ENCODE peak calls at places on chromosomes 12 and 14, in seven cellular contexts. P is cardiac fibroblast, L is AG09309, T is lower lobe of right lung, B is mesothelial cell of epicardium, A is GM13977, Z is nephron progenitor cell. X is an unnamed sample.

GRCh38 chr12:68565391-68565903 is 45.3 kb upstream of the RAP1B start:
- DNase-seq in P (peak), L (peak), T (no peak), B (no peak), A (no peak), Z (no peak), X (no peak)

GRCh38 chr14:69500736-69501135 is 16.2 kb downstream of the PLEKHD1 start:
- DNase-seq in P (no peak), L (no peak), T (no peak), B (no peak), A (no peak), Z (no peak), X (no peak)

GRCh38 chr14:69828372-69828771 is 31.3 kb upstream of the SLC10A1 start:
- DNase-seq in P (no peak), L (no peak), T (no peak), B (no peak), A (no peak), Z (no peak), X (no peak)

GRCh38 chr12:102927220-102927619 is 10.2 kb upstream of the PAH start:
- DNase-seq in P (no peak), L (no peak), T (no peak), B (no peak), A (no peak), Z (no peak), X (no peak)

GRCh38 chr14:96104469-96105057 is 65.4 kb downstream of the C14orf132 start:
- DNase-seq in P (peak), L (peak), T (peak), B (no peak), A (peak), Z (peak), X (no peak)

GRCh38 chr12:131044760-131045381 is 91.2 kb downstream of the ADGRD1 start:
- DNase-seq in P (no peak), L (no peak), T (peak), B (no peak), A (no peak), Z (no peak), X (no peak)

GRCh38 chr14:85566603-85567002 is 36.7 kb downstream of the FLRT2 start:
- DNase-seq in P (peak), L (peak), T (no peak), B (no peak), A (no peak), Z (no peak), X (no peak)

GRCh38 chr14:100143934-100144333 is 15.5 kb downstream of the DEGS2 start:
- DNase-seq in P (no peak), L (no peak), T (no peak), B (no peak), A (no peak), Z (no peak), X (no peak)

GRCh38 chr12:13273850-13274249 is 77.3 kb downstream of the EMP1 start:
- DNase-seq in P (no peak), L (no peak), T (no peak), B (no peak), A (no peak), Z (no peak), X (no peak)

GRCh38 chr12:48815281-48816110 is 2.8 kb upstream of the CACNB3 start:
- DNase-seq in P (peak), L (no peak), T (peak), B (peak), A (peak), Z (peak), X (peak)

DNA sequence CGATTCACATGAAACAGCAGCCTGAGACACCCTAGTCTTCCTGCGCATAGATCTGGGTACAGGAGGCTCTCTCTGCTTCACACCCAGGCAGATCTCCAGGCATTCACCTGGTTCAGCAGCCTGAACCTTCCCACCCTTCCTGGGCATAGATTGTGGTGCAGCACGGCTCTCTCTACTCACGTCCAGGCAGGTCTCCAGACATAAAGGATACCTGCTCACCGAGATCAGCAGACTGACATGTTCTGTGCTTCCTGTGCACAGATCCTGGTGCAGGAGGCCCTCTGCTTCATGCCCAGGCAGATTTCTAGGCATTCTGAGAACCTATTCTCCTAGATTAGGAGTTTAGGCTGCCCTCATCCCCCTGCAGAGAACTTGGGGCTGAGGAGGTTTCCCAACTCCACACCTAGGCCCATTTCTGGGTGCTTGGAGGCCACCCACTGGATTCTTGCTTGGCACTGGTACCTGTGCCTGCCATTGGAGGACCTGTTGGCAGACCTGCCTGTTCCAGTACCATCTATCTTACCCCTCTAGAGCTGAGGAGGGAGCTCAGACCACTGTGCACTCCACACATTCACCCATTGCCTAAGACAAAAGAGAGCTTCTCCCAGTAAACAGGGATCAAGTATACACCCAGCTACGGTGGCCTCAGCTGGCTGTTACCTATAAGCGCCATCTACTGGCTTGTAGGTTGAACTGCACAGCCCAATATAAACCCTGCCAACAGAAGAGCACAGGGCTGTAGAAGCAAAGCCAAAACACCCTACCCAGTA is 28.0 kb upstream of the GARIN6 start:
- DNase-seq in P (peak), L (peak), T (no peak), B (no peak), A (no peak), Z (peak), X (peak)
- TF ChIP-seq CTCF in P (peak), L (peak), T (peak), B (peak), A (peak), Z (peak), X (peak)

GRCh38 chr14:67883717-67884116 is 64.1 kb downstream of the RAD51B start:
- DNase-seq in P (peak), L (peak), T (no peak), B (no peak), A (no peak), Z (no peak), X (no peak)
- TF ChIP-seq CTCF in P (peak), L (no peak), T (peak), B (peak), A (peak), Z (no peak), X (peak)

DNA sequence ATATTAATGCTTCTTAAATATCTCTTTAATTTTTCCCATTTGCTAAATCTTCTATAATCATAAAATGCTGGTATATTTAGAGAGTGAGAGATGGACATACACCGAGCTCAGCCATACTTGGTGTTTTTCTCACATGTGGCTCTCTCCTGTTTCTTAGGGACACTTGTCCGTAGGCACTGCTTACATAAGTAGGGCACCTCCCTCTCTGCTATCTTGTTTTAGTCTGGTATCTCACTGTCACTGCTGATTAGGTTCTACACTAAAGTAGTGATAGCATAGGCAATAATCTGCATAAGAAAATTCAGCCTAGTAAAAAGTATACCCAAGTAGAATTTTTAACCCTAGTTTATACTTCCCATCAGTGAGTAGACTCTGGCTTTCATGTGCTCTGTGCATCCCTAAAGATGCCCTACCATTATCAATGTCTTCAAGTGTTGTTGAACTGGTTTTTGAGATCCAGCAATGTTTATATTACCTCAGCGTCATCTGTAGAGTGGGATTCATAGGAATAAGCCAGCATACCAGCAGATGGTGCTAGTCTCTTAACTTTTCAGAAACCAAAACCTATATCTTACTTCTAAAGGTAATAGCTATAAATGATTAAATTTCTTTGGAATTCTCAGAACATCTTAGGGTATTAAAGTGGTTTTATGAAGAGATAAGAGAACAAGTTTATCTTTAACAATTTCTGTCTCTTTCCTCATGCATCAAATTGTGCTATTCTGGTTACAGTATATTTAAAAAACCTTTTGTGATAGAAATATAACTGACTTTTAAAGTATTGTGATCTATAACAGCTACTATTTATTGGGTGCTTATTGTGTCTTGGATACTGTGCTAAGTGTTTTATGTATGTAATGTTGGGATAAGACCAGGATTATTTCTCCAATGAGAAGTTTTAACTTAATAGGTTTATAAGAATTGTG is 32.9 kb downstream of the ARID2 start:
- DNase-seq in P (peak), L (peak), T (no peak), B (no peak), A (no peak), Z (no peak), X (peak)
- TF ChIP-seq CTCF in P (peak), L (peak), T (peak), B (no peak), A (peak), Z (peak), X (peak)

DNA sequence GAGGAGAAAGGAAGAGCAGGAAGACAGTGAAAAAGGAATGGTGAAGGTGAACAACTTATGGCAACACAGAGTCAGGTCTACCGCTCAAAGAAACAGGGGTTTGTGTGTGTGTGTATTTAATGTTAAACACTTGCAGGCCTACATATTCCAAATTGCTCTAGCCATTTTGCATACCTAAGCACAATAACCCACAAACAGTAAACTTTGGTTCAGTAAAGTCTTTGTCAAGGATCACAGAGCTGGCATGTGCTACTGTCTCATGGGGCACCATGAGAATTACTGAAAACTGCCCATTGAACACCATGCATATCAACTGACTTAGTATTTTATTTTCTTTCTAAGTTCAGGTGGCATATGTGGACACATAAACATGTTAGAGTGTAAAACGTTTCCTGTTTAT is 163.6 kb downstream of the MDGA2 start:
- DNase-seq in P (no peak), L (no peak), T (no peak), B (no peak), A (no peak), Z (no peak), X (no peak)
- TF ChIP-seq CTCF in P (no peak), L (no peak), T (no peak), B (no peak), A (no peak), Z (no peak), X (no peak)

DNA sequence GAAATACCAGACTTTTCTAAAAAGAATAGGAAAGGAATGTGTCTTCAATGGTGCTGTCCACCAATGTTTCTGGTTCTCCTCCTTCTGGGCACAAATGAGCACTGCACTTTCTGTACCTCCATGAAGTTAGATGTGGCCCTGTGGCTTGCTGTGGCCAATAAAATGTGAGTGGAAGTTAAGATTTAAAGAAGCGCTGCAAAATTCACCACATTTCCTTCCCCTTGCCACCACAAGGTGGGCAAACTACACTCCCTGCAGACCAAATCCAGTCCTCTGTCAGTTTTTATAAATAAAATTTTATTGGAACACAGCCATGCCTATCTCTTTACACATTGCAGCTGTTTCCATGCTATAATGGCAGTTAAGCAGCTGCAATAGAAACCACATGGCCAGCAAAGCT is 141.4 kb upstream of the TMPO start:
- DNase-seq in P (peak), L (no peak), T (no peak), B (no peak), A (no peak), Z (no peak), X (no peak)
- TF ChIP-seq CTCF in P (peak), L (peak), T (no peak), B (no peak), A (peak), Z (peak), X (no peak)

DNA sequence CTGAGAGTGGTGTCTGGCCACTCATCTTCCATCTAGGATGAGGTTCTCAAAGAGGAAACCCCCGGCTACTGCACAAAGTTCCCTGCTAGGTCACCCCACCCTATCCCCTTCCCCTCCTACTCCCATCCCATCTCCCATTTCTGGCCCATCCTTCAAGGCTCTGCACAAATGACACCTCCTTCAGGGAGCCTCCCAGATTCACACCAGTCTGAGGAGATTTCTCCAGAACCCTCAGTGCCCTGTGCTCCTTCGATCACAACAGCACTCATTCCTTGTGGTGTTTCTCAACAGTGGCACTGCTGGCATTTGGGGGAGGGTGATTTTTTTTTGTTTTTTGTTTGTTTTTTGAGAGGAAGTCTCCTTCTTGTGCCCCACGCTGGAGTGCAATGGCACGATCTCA is 2.9 kb downstream of the CAMKK2 start:
- DNase-seq in P (no peak), L (no peak), T (no peak), B (no peak), A (no peak), Z (no peak), X (no peak)
- TF ChIP-seq CTCF in P (no peak), L (no peak), T (no peak), B (no peak), A (no peak), Z (no peak), X (no peak)

X was measured in activated CD8-positive, alpha-beta T cell treated with anti-CD3 and anti-CD28 coated beads for 36 hours.